ENCODE peak calls at places on chromosomes 1 and 21, in four cellular contexts. H is activated CD8-positive, alpha-beta memory T cell treated with anti-CD3 and anti-CD28 coated beads for 4 hours; J is lower lobe of right lung; R is glutamatergic neuron. W is an unnamed sample.

GRCh38 chr1:109904105-109904817 is 6.4 kb upstream of the CSF1 start:
- DNase-seq in H (no peak), J (no peak), R (no peak), W (no peak)

GRCh38 chr21:46194374-46195334 is 10.4 kb upstream of the SPATC1L start:
- DNase-seq in H (no peak), J (peak), R (no peak), W (no peak)

GRCh38 chr1:154742586-154742985 is 127.5 kb downstream of the KCNN3 start:
- DNase-seq in H (no peak), J (no peak), R (no peak), W (no peak)

GRCh38 chr1:153921803-153922075 is 1.0 kb downstream of the GATAD2B start:
- DNase-seq in H (no peak), J (no peak), R (no peak), W (no peak)

GRCh38 chr21:41616063-41616591 is 108.2 kb upstream of the TMPRSS2 start:
- DNase-seq in H (no peak), J (no peak), R (no peak), W (no peak)

GRCh38 chr1:182855886-182856285 is 16.7 kb downstream of the DHX9 start:
- DNase-seq in H (no peak), J (no peak), R (no peak), W (no peak)

GRCh38 chr1:66335859-66336640 is 197.9 kb upstream of the SGIP1 start:
- DNase-seq in H (peak), J (peak), R (no peak), W (peak)

GRCh38 chr1:109850194-109850593 is 60.5 kb upstream of the CSF1 start:
- DNase-seq in H (no peak), J (no peak), R (no peak), W (no peak)

GRCh38 chr1:240074422-240074821 is 17.3 kb upstream of the FMN2 start:
- DNase-seq in H (no peak), J (no peak), R (no peak), W (no peak)

GRCh38 chr1:164562947-164563346 is 4.0 kb downstream of the PBX1 start:
- DNase-seq in H (no peak), J (no peak), R (no peak), W (no peak)